ENCODE peak calls at places on chromosomes 5 and 9, in six cellular contexts. H is T-helper 17 cell; O is aorta; I is NCI-H2171 treated with DMSO at 0.1 percent for 48 hours; V is RWPE1; Z is activated CD4-positive, CD25-positive, alpha-beta regulatory T cell treated with anti-CD3 and anti-CD28 coated beads, Interleukin-2, amount 50 U/mL, for 16 hours. A is an unnamed sample.

GRCh38 chr5:94157704-94158608 is 416.6 kb upstream of the POU5F2 start:
- DNase-seq in O (no peak), H (no peak), Z (no peak), I (no peak), V (no peak), A (no peak)

GRCh38 chr5:143836161-143836725 is 24.3 kb downstream of the HMHB1 start:
- DNase-seq in H (no peak), I (no peak), O (no peak), V (no peak), Z (no peak), A (no peak)

GRCh38 chr9:20929276-20929675 is 102.2 kb downstream of the HACD4 start:
- DNase-seq in Z (no peak), I (no peak), H (no peak), O (no peak), V (no peak), A (no peak)

GRCh38 chr5:132639706-132640130 is 18.3 kb upstream of the IL13 start:
- DNase-seq in V (no peak), I (no peak), Z (no peak), O (no peak), H (no peak), A (no peak)

GRCh38 chr5:622359-622758 is 10.2 kb downstream of the CEP72 start:
- DNase-seq in V (no peak), H (peak), Z (no peak), I (no peak), O (no peak), A (no peak)

GRCh38 chr5:91957671-91958070 is 574.6 kb upstream of the ARRDC3 start:
- DNase-seq in V (no peak), I (no peak), O (no peak), Z (no peak), H (no peak), A (no peak)

GRCh38 chr5:120088831-120089230 is 375.3 kb upstream of the PRR16 start:
- DNase-seq in O (no peak), I (no peak), H (no peak), V (no peak), Z (no peak), A (no peak)

GRCh38 chr9:121637441-121638222 is 13.8 kb upstream of the DAB2IP start:
- DNase-seq in O (no peak), Z (no peak), V (peak), H (no peak), I (peak), A (no peak)

GRCh38 chr9:78958887-78959286 is 612.9 kb upstream of the TLE4 start:
- DNase-seq in Z (no peak), V (no peak), I (peak), O (no peak), H (no peak), A (no peak)

GRCh38 chr9:71524996-71525580 is 243.2 kb downstream of the CEMIP2 start:
- DNase-seq in I (no peak), O (no peak), V (no peak), H (no peak), Z (no peak), A (no peak)

GRCh38 chr9:33880562-33881089 is 63.7 kb downstream of the UBE2R2 start:
- DNase-seq in Z (no peak), I (no peak), H (no peak), V (no peak), O (no peak), A (no peak)

GRCh38 chr5:178368716-178369300 is 136.2 kb upstream of the PHYKPL start:
- DNase-seq in V (no peak), Z (no peak), H (no peak), I (no peak), O (no peak), A (no peak)

GRCh38 chr5:169563369-169563768 is 20.2 kb upstream of the SPDL1 start:
- DNase-seq in I (no peak), O (no peak), V (no peak), Z (no peak), H (no peak), A (no peak)

GRCh38 chr5:33892419-33893151 is 795 bp upstream of the ADAMTS12 start:
- DNase-seq in Z (no peak), O (peak), V (no peak), I (no peak), H (no peak), A (no peak)

GRCh38 chr9:89808076-89808701 is 203.4 kb downstream of the GADD45G start:
- DNase-seq in I (peak), O (no peak), Z (no peak), H (no peak), V (no peak), A (no peak)

GRCh38 chr9:128702445-128702948 is at the start of gene PKN3:
- DNase-seq in I (peak), H (peak), V (peak), O (peak), Z (peak), A (peak)

GRCh38 chr9:126235350-126235740 is 91.3 kb upstream of the MVB12B start:
- DNase-seq in Z (no peak), V (no peak), O (no peak), H (no peak), I (no peak), A (no peak)

GRCh38 chr9:18061856-18062255 is 412.1 kb upstream of the ADAMTSL1 start:
- DNase-seq in V (no peak), I (no peak), H (no peak), O (no peak), Z (no peak), A (no peak)

GRCh38 chr9:134068742-134069535 is 1.1 kb upstream of the BRD3 start:
- DNase-seq in H (no peak), O (peak), Z (no peak), V (no peak), I (peak), A (no peak)

GRCh38 chr5:63008195-63008594 is 429.6 kb downstream of the LRRC70 start:
- DNase-seq in V (no peak), Z (no peak), I (no peak), O (no peak), H (no peak), A (no peak)